ENCODE peak calls at places on chromosomes 5 and 9, in seven cellular contexts. Z, S, X, G, M, Q and N are unnamed samples.

GRCh38 chr9:92332577-92333287 is 7.0 kb downstream of the CENPP start:
- DNase-seq in X (no peak), S (no peak), Z (no peak), M (no peak), Q (no peak), G (no peak), N (no peak)

GRCh38 chr5:151237685-151238084 is 13.8 kb upstream of the CCDC69 start:
- DNase-seq in G (no peak), Z (no peak), S (no peak), X (no peak), M (no peak), Q (no peak), N (no peak)

GRCh38 chr5:82356808-82357671 is 78.9 kb upstream of the RPS23 start:
- DNase-seq in S (peak), M (peak), G (peak), X (no peak), Z (peak), Q (peak), N (no peak)

GRCh38 chr5:135190345-135191083 is 156.5 kb upstream of the PITX1 start:
- DNase-seq in X (no peak), Q (no peak), S (no peak), M (no peak), Z (no peak), G (no peak), N (no peak)

GRCh38 chr9:20805766-20806165 is 121.7 kb downstream of the FOCAD start:
- DNase-seq in S (no peak), G (no peak), X (no peak), Z (no peak), M (no peak), Q (no peak), N (peak)

GRCh38 chr9:38489057-38489456 is 64.8 kb upstream of the IGFBPL1 start:
- DNase-seq in Z (no peak), X (no peak), G (no peak), S (no peak), M (no peak), Q (no peak), N (no peak)

GRCh38 chr5:180330810-180331646 is 22.1 kb downstream of the GFPT2 start:
- DNase-seq in Q (no peak), M (peak), S (no peak), G (peak), X (no peak), Z (peak), N (no peak)

GRCh38 chr5:179827684-179828083 is 7.0 kb downstream of the SQSTM1 start:
- DNase-seq in S (peak), Q (no peak), M (no peak), X (no peak), Z (peak), G (peak), N (no peak)

GRCh38 chr5:4868140-4868735 is 271.9 kb upstream of the ADAMTS16 start:
- DNase-seq in Z (no peak), M (no peak), Q (peak), S (peak), G (peak), X (peak), N (no peak)

GRCh38 chr9:87872079-87872624 is 10.5 kb upstream of the SPATA31E1 start:
- DNase-seq in Q (no peak), M (no peak), S (no peak), G (peak), Z (no peak), X (no peak), N (no peak)

GRCh38 chr5:1502046-1502736 is 21.6 kb downstream of the LPCAT1 start:
- DNase-seq in M (no peak), G (no peak), S (peak), X (peak), Q (no peak), Z (no peak), N (no peak)

GRCh38 chr5:159163027-159163699 is 46.2 kb downstream of the RNF145 start:
- DNase-seq in M (peak), Q (no peak), G (peak), X (no peak), Z (no peak), S (no peak), N (no peak)

GRCh38 chr5:102511666-102512065 is 12.9 kb upstream of the SLCO6A1 start:
- DNase-seq in X (no peak), Z (no peak), S (no peak), Q (no peak), G (peak), M (peak), N (no peak)

GRCh38 chr9:347667-348292 is 133.1 kb downstream of the DOCK8 start:
- DNase-seq in Q (no peak), X (peak), Z (no peak), M (peak), G (peak), S (peak), N (peak)

GRCh38 chr9:109442716-109443115 is 55.4 kb downstream of the PTPN3 start:
- DNase-seq in X (no peak), Q (no peak), S (no peak), Z (no peak), G (no peak), M (no peak), N (no peak)

GRCh38 chr9:116154334-116154975 is 864 bp downstream of the PAPPA start:
- DNase-seq in S (no peak), M (no peak), X (no peak), Q (no peak), Z (peak), G (peak), N (no peak)

GRCh38 chr9:20355022-20355421 is 267.3 kb downstream of the MLLT3 start:
- DNase-seq in S (no peak), M (peak), G (no peak), Q (no peak), X (no peak), Z (no peak), N (no peak)

GRCh38 chr9:119370816-119371215 is 1.6 kb upstream of the BRINP1 start:
- DNase-seq in Q (no peak), S (peak), X (no peak), M (no peak), G (peak), Z (no peak), N (no peak)

GRCh38 chr9:111743275-111743674 is 51.5 kb downstream of the SHOC1 start:
- DNase-seq in G (peak), S (no peak), M (peak), X (no peak), Q (no peak), Z (no peak), N (no peak)

GRCh38 chr5:125258610-125259009 is 512.2 kb upstream of the ZNF608 start:
- DNase-seq in Z (no peak), G (no peak), X (no peak), M (no peak), S (no peak), Q (no peak), N (no peak)

GRCh38 chr5:152004095-152004494 is 79.4 kb upstream of the GLRA1 start:
- DNase-seq in X (no peak), Q (no peak), M (no peak), G (no peak), Z (no peak), S (no peak), N (no peak)

GRCh38 chr5:43485406-43485805 is 1.7 kb upstream of the TMEM267 start:
- DNase-seq in Z (no peak), Q (no peak), M (no peak), S (peak), G (peak), X (no peak), N (no peak)

GRCh38 chr5:124043456-124043855 is 531.5 kb downstream of the CSNK1G3 start:
- DNase-seq in Q (no peak), G (no peak), S (peak), X (no peak), M (no peak), Z (no peak), N (no peak)